ENCODE peak calls at places on chromosomes 13 and 19, in five cellular contexts. Z is AML-193; X is Jurkat, Clone E6-1; O is NCI-H748 treated with DMSO at 0.1 percent for 48 hours; Y is NK-92 treated with Interleukin-12 subunit alpha and Interleukin-12 subunit beta, amount 100 ng/mL, for 24 hours. F is an unnamed sample.

GRCh38 chr13:31090921-31091624 is 70.6 kb downstream of the HSPH1 start:
- DNase-seq in Z (no peak), X (no peak), O (no peak), Y (no peak), F (no peak)

GRCh38 chr13:96792736-96793444 is 201.4 kb downstream of the OXGR1 start:
- DNase-seq in Z (no peak), X (no peak), O (no peak), Y (no peak), F (no peak)

GRCh38 chr13:26839682-26840081 is 79.1 kb upstream of the GPR12 start:
- DNase-seq in Z (no peak), X (no peak), O (no peak), Y (no peak), F (no peak)

GRCh38 chr13:80237646-80238045 is 103.3 kb downstream of the SPRY2 start:
- DNase-seq in Z (no peak), X (no peak), O (no peak), Y (no peak), F (no peak)

GRCh38 chr19:14505488-14506239 is 9.7 kb upstream of the GIPC1 start:
- DNase-seq in Z (no peak), X (peak), O (no peak), Y (peak), F (no peak)

GRCh38 chr13:112345826-112346172 is 30.4 kb upstream of the SPACA7 start:
- DNase-seq in Z (no peak), X (no peak), O (no peak), Y (no peak), F (no peak)

GRCh38 chr19:9913237-9914000 is 22.9 kb downstream of the OLFM2 start:
- DNase-seq in Z (no peak), X (no peak), O (no peak), Y (no peak), F (no peak)

GRCh38 chr19:12202250-12202649 is 39.4 kb downstream of the ZNF136 start:
- DNase-seq in Z (peak), X (no peak), O (peak), Y (no peak), F (no peak)

GRCh38 chr19:29587518-29587986 is 18.5 kb upstream of the POP4 start:
- DNase-seq in Z (no peak), X (peak), O (no peak), Y (peak), F (no peak)

GRCh38 chr19:10749435-10750384 is 31.8 kb downstream of the DNM2 start:
- DNase-seq in Z (no peak), X (no peak), O (no peak), Y (no peak), F (no peak)

GRCh38 chr13:107296804-107297203 is 728.9 kb upstream of the ARGLU1 start:
- DNase-seq in Z (no peak), X (no peak), O (no peak), Y (no peak), F (no peak)

GRCh38 chr13:49836516-49836915 is 44.0 kb upstream of the KPNA3 start:
- DNase-seq in Z (no peak), X (no peak), O (no peak), Y (no peak), F (no peak)

GRCh38 chr13:76516013-76516412 is 370.2 kb downstream of the KCTD12 start:
- DNase-seq in Z (no peak), X (no peak), O (no peak), Y (no peak), F (no peak)

GRCh38 chr13:25292301-25292700 is 5.0 kb upstream of the MTMR6 start:
- DNase-seq in Z (peak), X (peak), O (no peak), Y (no peak), F (peak)

GRCh38 chr19:33434886-33435705 is 61.6 kb downstream of the CEBPG start:
- DNase-seq in Z (no peak), X (no peak), O (no peak), Y (no peak), F (no peak)

F was measured in DMS 273 treated with DMSO at 0.1 percent for 48 hours.